ENCODE peak calls at places on chromosomes 1 and 21, in six cellular contexts. G is pancreas, P is hepatocyte, W is coronary artery, F is foreskin keratinocyte, Y is cardiac muscle cell. I is an unnamed sample.

GRCh38 chr1:204858381-204858821 is 12.3 kb upstream of the NFASC start:
- DNase-seq in F (no peak), G (no peak), W (no peak), Y (no peak), P (no peak), I (peak; percentile 26)

GRCh38 chr1:45177452-45177851 is 29.0 kb downstream of the ZSWIM5 start:
- DNase-seq in G (no peak), F (no peak), P (no peak), Y (no peak), W (no peak), I (peak; percentile 13)

GRCh38 chr1:69305621-69306020 is 262.1 kb upstream of the LRRC7 start:
- DNase-seq in F (no peak), W (no peak), Y (no peak), G (no peak), P (no peak), I (no peak)

GRCh38 chr1:41471658-41472057 is 12.8 kb downstream of the EDN2 start:
- DNase-seq in G (no peak), Y (no peak), F (no peak), W (no peak), P (no peak), I (no peak)

GRCh38 chr1:64975127-64975526 is 8.8 kb upstream of the JAK1 start:
- DNase-seq in F (no peak), Y (no peak), W (no peak), G (no peak), P (no peak), I (no peak)

GRCh38 chr1:15740833-15741182 is 1.5 kb upstream of the TMEM82 start:
- DNase-seq in P (no peak), W (no peak), G (no peak), Y (no peak), F (no peak), I (no peak)

GRCh38 chr1:38029725-38030511 is 16.7 kb downstream of the POU3F1 start:
- DNase-seq in Y (peak; percentile 61), W (no peak), G (peak; percentile 88), F (peak; percentile 92), P (peak; percentile 75), I (peak; percentile 77)

GRCh38 chr1:151944110-151944858 is 35.0 kb upstream of the THEM4 start:
- DNase-seq in F (no peak), Y (no peak), G (no peak), P (no peak), W (no peak), I (no peak)

GRCh38 chr1:34924759-34925555 is 4.5 kb downstream of the DLGAP3 start:
- DNase-seq in Y (peak; percentile 91), F (peak; percentile 25), G (peak; percentile 85), P (peak; percentile 86), W (peak; percentile 69), I (peak; percentile 87)

GRCh38 chr1:229106526-229107105 is 164.3 kb upstream of the RAB4A start:
- DNase-seq in W (peak; percentile 24), G (no peak), F (no peak), P (no peak), Y (no peak), I (no peak)

GRCh38 chr1:229107302-229107815 is 163.6 kb upstream of the RAB4A start:
- DNase-seq in Y (no peak), W (peak; percentile 56), G (no peak), F (no peak), P (no peak), I (no peak)

GRCh38 chr1:229109320-229109761 is 161.6 kb upstream of the RAB4A start:
- DNase-seq in G (no peak), W (no peak), F (no peak), Y (no peak), P (no peak), I (no peak)

GRCh38 chr1:229107972-229108371 is 162.9 kb upstream of the RAB4A start:
- DNase-seq in P (no peak), W (peak; percentile 12), Y (no peak), F (no peak), G (no peak), I (no peak)

GRCh38 chr1:229108598-229109201 is 162.2 kb upstream of the RAB4A start:
- DNase-seq in Y (no peak), P (peak; percentile 48), W (peak; percentile 85), G (no peak), F (no peak), I (no peak)
- TF ChIP-seq CTCF in Y (no peak), P (no peak), W (no peak), G (no peak), F (no peak), I (no peak)

DNA sequence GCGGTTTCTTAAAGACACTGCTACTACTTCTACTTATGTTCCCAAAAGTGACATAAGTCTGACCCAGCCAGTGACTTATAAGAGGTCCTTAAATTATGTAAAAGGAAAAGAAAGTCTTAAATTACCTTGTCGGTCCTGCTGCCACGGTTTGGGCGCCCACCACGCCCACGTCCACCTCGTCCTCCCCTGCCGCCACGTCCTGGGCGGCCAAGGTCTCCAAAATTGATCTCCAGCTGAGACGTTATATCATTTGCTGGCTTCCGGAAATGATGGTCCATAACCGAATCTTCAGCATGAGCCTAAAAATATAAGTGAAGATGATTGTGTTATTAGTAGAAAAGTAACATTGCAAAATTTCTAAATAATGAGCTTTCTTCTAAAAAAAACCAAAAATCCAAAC is 15.2 kb downstream of the SERBP1 start:
- DNase-seq in F (no peak), P (no peak), Y (no peak), G (no peak), W (no peak), I (no peak)
- H3K27ac ChIP-seq in F (no peak overlapping the region), P (no peak overlapping the region), Y (no peak overlapping the region), G (no peak overlapping the region), W (no peak overlapping the region), I (no peak overlapping the region)

DNA sequence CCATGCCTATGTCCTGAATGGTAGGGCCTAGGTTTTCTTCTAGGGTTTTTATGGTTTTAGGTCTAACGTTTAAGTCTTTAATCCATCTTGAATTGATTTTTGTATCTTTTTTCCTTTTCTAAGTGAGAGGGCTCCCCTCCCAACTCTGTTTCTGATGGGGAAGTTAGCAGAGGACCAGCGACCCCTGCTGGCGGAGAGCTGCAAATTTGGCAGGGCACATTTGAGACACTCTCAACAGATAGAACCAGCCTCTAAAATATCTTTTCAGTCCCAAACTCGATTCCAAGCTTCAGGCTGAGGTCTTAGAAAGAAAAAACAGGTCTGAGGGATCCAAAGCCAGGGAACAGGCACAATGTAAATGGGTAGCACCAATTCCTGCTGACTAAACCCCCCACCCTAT is 32.5 kb downstream of the LRRC3 start:
- DNase-seq in F (no peak), P (peak; percentile 42), G (no peak), Y (no peak), W (no peak), I (no peak)
- TF ChIP-seq CTCF in F (peak; percentile 61), P (peak; percentile 46), G (no peak), Y (peak; percentile 50), W (no peak), I (peak; percentile 35)

GRCh38 chr1:183318433-183318832 is 99.7 kb downstream of the NMNAT2 start:
- DNase-seq in G (peak; percentile 86), W (peak; percentile 90), F (peak; percentile 77), P (peak; percentile 87), Y (peak; percentile 44), I (peak; percentile 74)
- H3K27ac ChIP-seq in G (peak overlapping the region; percentile 78), W (peak overlapping the region; percentile 44), F (no peak overlapping the region), P (peak overlapping the region; percentile 49), Y (no peak overlapping the region), I (peak overlapping the region; percentile 26)

GRCh38 chr1:33110477-33110876 is 29.5 kb downstream of the AZIN2 start:
- DNase-seq in Y (no peak), P (no peak), W (no peak), G (no peak), F (no peak), I (no peak)

GRCh38 chr1:33117440-33118085 is 36.6 kb downstream of the AZIN2 start:
- DNase-seq in F (no peak), P (no peak), W (no peak), G (no peak), Y (no peak), I (no peak)

DNA sequence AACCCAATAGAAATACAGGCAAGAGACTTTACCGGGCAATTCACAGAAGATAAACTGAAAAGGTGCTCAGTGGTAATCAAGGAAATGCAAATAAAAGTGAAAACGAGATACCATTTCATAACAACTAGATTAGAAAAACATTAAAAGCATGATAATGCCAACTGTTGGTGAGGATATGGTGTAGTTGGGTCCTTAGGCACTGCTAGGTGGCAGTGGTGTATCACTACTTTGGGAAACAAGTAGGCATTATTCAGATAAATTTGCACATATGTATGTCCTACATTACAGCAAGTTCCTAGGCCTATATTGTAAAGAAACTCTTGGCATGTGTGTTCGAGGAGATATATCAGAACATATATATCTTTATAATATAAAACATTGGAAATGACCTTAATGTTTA is 31.0 kb downstream of the AZIN2 start:
- DNase-seq in G (no peak), F (no peak), P (no peak), W (no peak), Y (no peak), I (no peak)
- TF ChIP-seq CTCF in G (no peak), F (peak; percentile 77), P (peak; percentile 52), W (no peak), Y (peak; percentile 32), I (peak; percentile 36)

DNA sequence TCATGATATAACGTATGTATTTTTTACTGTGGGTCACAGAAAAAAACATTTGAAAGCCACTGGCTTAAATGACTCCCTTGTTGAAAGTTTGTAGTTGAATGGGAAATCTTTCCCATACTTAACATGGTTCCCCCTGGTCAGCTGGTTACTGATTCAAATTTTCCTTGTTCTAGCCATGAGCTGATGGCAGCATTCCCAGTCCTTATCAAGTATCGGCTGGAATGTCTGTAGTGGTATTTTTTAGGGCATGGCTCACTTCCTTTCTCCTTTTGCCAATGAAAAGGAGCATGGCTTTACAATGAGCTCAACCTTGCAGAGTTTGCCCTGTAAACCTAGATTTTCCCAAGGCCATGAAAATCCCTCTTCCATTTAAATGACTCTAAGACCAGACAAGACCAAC is 55.7 kb downstream of the GIPC2 start:
- DNase-seq in P (peak; percentile 43), W (peak; percentile 75), Y (peak; percentile 10), G (no peak), F (peak; percentile 89), I (peak; percentile 82)
- H3K27ac ChIP-seq in P (peak overlapping the region; percentile 60), W (peak overlapping the region; percentile 58), Y (peak overlapping the region; percentile 18), G (peak overlapping the region; percentile 80), F (peak overlapping the region; percentile 37), I (no peak overlapping the region)

GRCh38 chr21:36260802-36261201 is 59.2 kb upstream of the MORC3 start:
- DNase-seq in F (no peak), Y (no peak), W (no peak), P (no peak), G (no peak), I (no peak)
- TF ChIP-seq CTCF in F (no peak), Y (no peak), W (no peak), P (no peak), G (no peak), I (peak; percentile 65)

I was measured in RWPE1.